ENCODE peak calls at places on chromosomes 7 and 10, in eight cellular contexts. O is HEK293T; Z is NCI-H1694; A is ovary; G is activated naive CD4-positive, alpha-beta T cell; E is Calu3; R is AML-193; X is CD8-positive, alpha-beta T cell. Y is an unnamed sample.

GRCh38 chr7:155259791-155260497 is 37.7 kb upstream of the INSIG1 start:
- DNase-seq in A (no peak), E (no peak), O (no peak), X (no peak), G (no peak), R (no peak), Z (no peak), Y (no peak)

GRCh38 chr10:112115781-112116385 is 67.7 kb downstream of the GPAM start:
- DNase-seq in X (peak), R (peak), A (no peak), Z (peak), O (peak), E (peak), G (no peak), Y (no peak)

GRCh38 chr7:143487566-143487965 is 9.9 kb downstream of the TAS2R41 start:
- DNase-seq in X (no peak), A (peak), G (no peak), E (no peak), O (no peak), R (no peak), Z (no peak), Y (no peak)

GRCh38 chr7:142131439-142131838 is 19.9 kb downstream of the MGAM2 start:
- DNase-seq in Z (no peak), X (no peak), O (no peak), G (no peak), R (no peak), A (no peak), E (no peak), Y (no peak)

GRCh38 chr10:102429468-102429867 is 2.9 kb downstream of the CUEDC2 start:
- DNase-seq in E (no peak), A (no peak), O (no peak), R (no peak), Z (no peak), G (no peak), X (no peak), Y (no peak)

GRCh38 chr10:91589015-91589655 is 43.7 kb downstream of the PPP1R3C start:
- DNase-seq in G (no peak), Z (no peak), A (no peak), E (no peak), O (no peak), X (no peak), R (no peak), Y (no peak)

GRCh38 chr7:91098566-91098965 is 165.7 kb upstream of the FZD1 start:
- DNase-seq in Z (no peak), X (no peak), A (no peak), O (no peak), E (no peak), R (no peak), G (no peak), Y (no peak)

GRCh38 chr7:93092757-93093370 is 24.9 kb downstream of the SAMD9 start:
- DNase-seq in E (peak), X (no peak), G (no peak), A (no peak), R (peak), Z (no peak), O (peak), Y (no peak)

GRCh38 chr7:129359176-129359575 is 75.1 kb upstream of the STRIP2 start:
- DNase-seq in R (no peak), E (no peak), O (no peak), G (no peak), Z (no peak), A (no peak), X (no peak), Y (no peak)

GRCh38 chr7:37092548-37092947 is 356.1 kb downstream of the ELMO1 start:
- DNase-seq in R (no peak), G (no peak), O (no peak), Z (no peak), X (no peak), A (peak), E (no peak), Y (no peak)

GRCh38 chr7:19665399-19666008 is 43.3 kb downstream of the POLR1F start:
- DNase-seq in Z (peak), O (peak), X (no peak), E (no peak), R (peak), G (no peak), A (no peak), Y (peak)

GRCh38 chr7:142807855-142808460 is 37.2 kb downstream of the PRSS2 start:
- DNase-seq in E (no peak), O (no peak), A (no peak), G (no peak), Z (no peak), X (no peak), R (no peak), Y (no peak)

GRCh38 chr10:30036341-30036740 is 23.0 kb downstream of the JCAD start:
- DNase-seq in A (no peak), X (no peak), R (no peak), O (no peak), G (no peak), E (no peak), Z (no peak), Y (no peak)

GRCh38 chr7:151999337-152000090 is 26.0 kb upstream of the GALNT11 start:
- DNase-seq in O (no peak), G (no peak), E (no peak), R (no peak), A (no peak), Z (no peak), X (no peak), Y (no peak)

GRCh38 chr10:12412671-12413368 is 63.5 kb downstream of the CAMK1D start:
- DNase-seq in X (peak), A (no peak), O (no peak), E (no peak), G (no peak), R (no peak), Z (no peak), Y (no peak)

GRCh38 chr10:125213541-125214282 is 53.3 kb upstream of the CTBP2 start:
- DNase-seq in G (no peak), Z (no peak), R (no peak), A (no peak), X (no peak), E (no peak), O (no peak), Y (no peak)

GRCh38 chr10:6151087-6151977 is 51.4 kb upstream of the PFKFB3 start:
- DNase-seq in Z (no peak), O (peak), X (no peak), R (peak), E (peak), G (peak), A (peak), Y (peak)

GRCh38 chr7:125173571-125173970 is 243.9 kb upstream of the POT1 start:
- DNase-seq in Z (no peak), A (no peak), O (no peak), X (no peak), R (no peak), G (no peak), E (no peak), Y (no peak)

GRCh38 chr10:58963101-58963534 is 213.3 kb upstream of the PHYHIPL start:
- DNase-seq in A (no peak), O (no peak), E (peak), R (peak), Z (peak), G (no peak), X (no peak), Y (no peak)

GRCh38 chr10:6530211-6530840 is 49.8 kb downstream of the PRKCQ start:
- DNase-seq in X (peak), Z (no peak), R (no peak), O (no peak), E (no peak), G (peak), A (no peak), Y (no peak)

GRCh38 chr10:79070091-79070610 is 1.4 kb downstream of the ZMIZ1 start:
- DNase-seq in G (no peak), X (no peak), A (peak), E (peak), R (no peak), Z (no peak), O (no peak), Y (no peak)